ENCODE peak calls at places on chromosome 22, in eight cellular contexts. One of them, this sample, is unnamed.

GRCh38 chr22:41308544-41308947 is 7.2 kb downstream of the ZC3H7B start:
- DNase-seq in NCI-H1092: no peak
- DNase-seq in stomach: no peak
- DNase-seq in NCI-H460: no peak
- DNase-seq in hypothalamus: no peak
- DNase-seq in heart right ventricle: no peak
- DNase-seq in mucosa of gallbladder: no peak
- DNase-seq in cardiac muscle cell: no peak
- DNase-seq in this sample: no peak

GRCh38 chr22:50469377-50470305 is 5.2 kb downstream of the SBF1 start:
- DNase-seq in NCI-H1092: no peak
- DNase-seq in stomach: peak; percentile 83
- DNase-seq in NCI-H460: no peak
- DNase-seq in hypothalamus: no peak
- DNase-seq in heart right ventricle: no peak
- DNase-seq in mucosa of gallbladder: peak; percentile 87
- DNase-seq in cardiac muscle cell: no peak
- DNase-seq in this sample: peak; percentile 88

GRCh38 chr22:22407061-22407460 is 101.5 kb downstream of the ZNF280B start:
- DNase-seq in NCI-H1092: no peak
- DNase-seq in stomach: no peak
- DNase-seq in NCI-H460: no peak
- DNase-seq in hypothalamus: no peak
- DNase-seq in heart right ventricle: no peak
- DNase-seq in mucosa of gallbladder: no peak
- DNase-seq in cardiac muscle cell: no peak
- DNase-seq in this sample: no peak

GRCh38 chr22:47621253-47621652 is 858.8 kb downstream of the TBC1D22A start:
- DNase-seq in NCI-H1092: no peak
- DNase-seq in stomach: no peak
- DNase-seq in NCI-H460: no peak
- DNase-seq in hypothalamus: no peak
- DNase-seq in heart right ventricle: no peak
- DNase-seq in mucosa of gallbladder: no peak
- DNase-seq in cardiac muscle cell: no peak
- DNase-seq in this sample: no peak

GRCh38 chr22:44311855-44312170 is 938 bp downstream of the SHISAL1 start:
- DNase-seq in NCI-H1092: no peak
- DNase-seq in stomach: no peak
- DNase-seq in NCI-H460: no peak
- DNase-seq in hypothalamus: no peak
- DNase-seq in heart right ventricle: no peak
- DNase-seq in mucosa of gallbladder: no peak
- DNase-seq in cardiac muscle cell: no peak
- DNase-seq in this sample: no peak

GRCh38 chr22:31451709-31452571 is 37.7 kb downstream of the EIF4ENIF1 start:
- DNase-seq in NCI-H1092: no peak
- DNase-seq in stomach: no peak
- DNase-seq in NCI-H460: peak; percentile 33
- DNase-seq in hypothalamus: no peak
- DNase-seq in heart right ventricle: no peak
- DNase-seq in mucosa of gallbladder: no peak
- DNase-seq in cardiac muscle cell: peak; percentile 54
- DNase-seq in this sample: no peak

GRCh38 chr22:44678980-44679647 is 22.9 kb upstream of the PRR5 start:
- DNase-seq in NCI-H1092: no peak
- DNase-seq in stomach: no peak
- DNase-seq in NCI-H460: no peak
- DNase-seq in hypothalamus: no peak
- DNase-seq in heart right ventricle: no peak
- DNase-seq in mucosa of gallbladder: no peak
- DNase-seq in cardiac muscle cell: no peak
- DNase-seq in this sample: no peak

GRCh38 chr22:19815823-19816290 is 38.8 kb downstream of the GNB1L start:
- DNase-seq in NCI-H1092: no peak
- DNase-seq in stomach: peak; percentile 16
- DNase-seq in NCI-H460: no peak
- DNase-seq in hypothalamus: no peak
- DNase-seq in heart right ventricle: no peak
- DNase-seq in mucosa of gallbladder: peak; percentile 5
- DNase-seq in cardiac muscle cell: no peak
- DNase-seq in this sample: no peak

GRCh38 chr22:46931414-46931813 is 169.0 kb downstream of the TBC1D22A start:
- DNase-seq in NCI-H1092: no peak
- DNase-seq in stomach: no peak
- DNase-seq in NCI-H460: no peak
- DNase-seq in hypothalamus: no peak
- DNase-seq in heart right ventricle: no peak
- DNase-seq in mucosa of gallbladder: no peak
- DNase-seq in cardiac muscle cell: no peak
- DNase-seq in this sample: no peak

GRCh38 chr22:48748113-48748859 is 1079.4 kb downstream of the BRD1 start:
- DNase-seq in NCI-H1092: no peak
- DNase-seq in stomach: peak; percentile 20
- DNase-seq in NCI-H460: no peak
- DNase-seq in hypothalamus: no peak
- DNase-seq in heart right ventricle: no peak
- DNase-seq in mucosa of gallbladder: no peak
- DNase-seq in cardiac muscle cell: no peak
- DNase-seq in this sample: no peak

GRCh38 chr22:24338701-24339451 is 68.2 kb downstream of the SPECC1L start:
- DNase-seq in NCI-H1092: no peak
- DNase-seq in stomach: no peak
- DNase-seq in NCI-H460: no peak
- DNase-seq in hypothalamus: no peak
- DNase-seq in heart right ventricle: peak; percentile 24
- DNase-seq in mucosa of gallbladder: no peak
- DNase-seq in cardiac muscle cell: peak; percentile 18
- DNase-seq in this sample: no peak

GRCh38 chr22:27580311-27580897 is 221.2 kb downstream of the MN1 start:
- DNase-seq in NCI-H1092: no peak
- DNase-seq in stomach: no peak
- DNase-seq in NCI-H460: peak; percentile 1
- DNase-seq in hypothalamus: no peak
- DNase-seq in heart right ventricle: no peak
- DNase-seq in mucosa of gallbladder: no peak
- DNase-seq in cardiac muscle cell: no peak
- DNase-seq in this sample: no peak

GRCh38 chr22:48152154-48152775 is 1389.8 kb downstream of the TBC1D22A start:
- DNase-seq in NCI-H1092: no peak
- DNase-seq in stomach: no peak
- DNase-seq in NCI-H460: no peak
- DNase-seq in hypothalamus: no peak
- DNase-seq in heart right ventricle: no peak
- DNase-seq in mucosa of gallbladder: no peak
- DNase-seq in cardiac muscle cell: no peak
- DNase-seq in this sample: no peak

GRCh38 chr22:24953294-24954113 is 988 bp downstream of the KIAA1671 start:
- DNase-seq in NCI-H1092: no peak
- DNase-seq in stomach: peak; percentile 64
- DNase-seq in NCI-H460: no peak
- DNase-seq in hypothalamus: no peak
- DNase-seq in heart right ventricle: peak; percentile 50
- DNase-seq in mucosa of gallbladder: no peak
- DNase-seq in cardiac muscle cell: peak; percentile 50
- DNase-seq in this sample: no peak

GRCh38 chr22:29766632-29767288 is at the start of gene ZMAT5:
- DNase-seq in NCI-H1092: peak; percentile 96
- DNase-seq in stomach: peak; percentile 97
- DNase-seq in NCI-H460: peak; percentile 94
- DNase-seq in hypothalamus: peak; percentile 56
- DNase-seq in heart right ventricle: peak; percentile 95
- DNase-seq in mucosa of gallbladder: peak; percentile 96
- DNase-seq in cardiac muscle cell: peak; percentile 98
- DNase-seq in this sample: peak; percentile 79

GRCh38 chr22:36775589-36775965 is 342 bp downstream of the IFT27 start:
- DNase-seq in NCI-H1092: peak; percentile 5
- DNase-seq in stomach: peak; percentile 44
- DNase-seq in NCI-H460: no peak
- DNase-seq in hypothalamus: peak; percentile 29
- DNase-seq in heart right ventricle: peak; percentile 18
- DNase-seq in mucosa of gallbladder: peak; percentile 16
- DNase-seq in cardiac muscle cell: peak; percentile 49
- DNase-seq in this sample: peak; percentile 23

GRCh38 chr22:24834845-24835570 is 29.0 kb downstream of the SGSM1 start:
- DNase-seq in NCI-H1092: peak; percentile 58
- DNase-seq in stomach: no peak
- DNase-seq in NCI-H460: no peak
- DNase-seq in hypothalamus: no peak
- DNase-seq in heart right ventricle: no peak
- DNase-seq in mucosa of gallbladder: peak; percentile 26
- DNase-seq in cardiac muscle cell: no peak
- DNase-seq in this sample: no peak

GRCh38 chr22:20436309-20437252 is 1.0 kb downstream of the SCARF2 start:
- DNase-seq in NCI-H1092: no peak
- DNase-seq in stomach: no peak
- DNase-seq in NCI-H460: no peak
- DNase-seq in hypothalamus: no peak
- DNase-seq in heart right ventricle: no peak
- DNase-seq in mucosa of gallbladder: no peak
- DNase-seq in cardiac muscle cell: peak; percentile 74
- DNase-seq in this sample: no peak

GRCh38 chr22:40147388-40148176 is 30.1 kb upstream of the TNRC6B start:
- DNase-seq in NCI-H1092: no peak
- DNase-seq in stomach: no peak
- DNase-seq in NCI-H460: no peak
- DNase-seq in hypothalamus: no peak
- DNase-seq in heart right ventricle: no peak
- DNase-seq in mucosa of gallbladder: no peak
- DNase-seq in cardiac muscle cell: no peak
- DNase-seq in this sample: no peak

GRCh38 chr22:32824531-32825315 is 23.2 kb downstream of the TIMP3 start:
- DNase-seq in NCI-H1092: no peak
- DNase-seq in stomach: no peak
- DNase-seq in NCI-H460: no peak
- DNase-seq in hypothalamus: no peak
- DNase-seq in heart right ventricle: no peak
- DNase-seq in mucosa of gallbladder: no peak
- DNase-seq in cardiac muscle cell: no peak
- DNase-seq in this sample: no peak

GRCh38 chr22:44129614-44129976 is 51.1 kb upstream of the PARVG start:
- DNase-seq in NCI-H1092: no peak
- DNase-seq in stomach: no peak
- DNase-seq in NCI-H460: no peak
- DNase-seq in hypothalamus: no peak
- DNase-seq in heart right ventricle: no peak
- DNase-seq in mucosa of gallbladder: no peak
- DNase-seq in cardiac muscle cell: no peak
- DNase-seq in this sample: no peak

GRCh38 chr22:35399114-35399677 is 744 bp upstream of the MCM5 start:
- DNase-seq in NCI-H1092: no peak
- DNase-seq in stomach: no peak
- DNase-seq in NCI-H460: no peak
- DNase-seq in hypothalamus: no peak
- DNase-seq in heart right ventricle: no peak
- DNase-seq in mucosa of gallbladder: no peak
- DNase-seq in cardiac muscle cell: no peak
- DNase-seq in this sample: no peak

GRCh38 chr22:26295583-26296126 is 126.4 kb downstream of the SEZ6L start:
- DNase-seq in NCI-H1092: no peak
- DNase-seq in stomach: no peak
- DNase-seq in NCI-H460: peak; percentile 55
- DNase-seq in hypothalamus: no peak
- DNase-seq in heart right ventricle: no peak
- DNase-seq in mucosa of gallbladder: no peak
- DNase-seq in cardiac muscle cell: no peak
- DNase-seq in this sample: no peak

GRCh38 chr22:50088096-50088495 is 1.7 kb upstream of the MOV10L1 start:
- DNase-seq in NCI-H1092: no peak
- DNase-seq in stomach: no peak
- DNase-seq in NCI-H460: no peak
- DNase-seq in hypothalamus: no peak
- DNase-seq in heart right ventricle: no peak
- DNase-seq in mucosa of gallbladder: no peak
- DNase-seq in cardiac muscle cell: no peak
- DNase-seq in this sample: no peak

GRCh38 chr22:20051927-20052308 is 28.1 kb upstream of the DGCR8 start:
- DNase-seq in NCI-H1092: no peak
- DNase-seq in stomach: no peak
- DNase-seq in NCI-H460: no peak
- DNase-seq in hypothalamus: no peak
- DNase-seq in heart right ventricle: no peak
- DNase-seq in mucosa of gallbladder: no peak
- DNase-seq in cardiac muscle cell: no peak
- DNase-seq in this sample: no peak

GRCh38 chr22:29203883-29204282 is 1.8 kb upstream of the EMID1 start:
- DNase-seq in NCI-H1092: no peak
- DNase-seq in stomach: no peak
- DNase-seq in NCI-H460: no peak
- DNase-seq in hypothalamus: no peak
- DNase-seq in heart right ventricle: no peak
- DNase-seq in mucosa of gallbladder: no peak
- DNase-seq in cardiac muscle cell: no peak
- DNase-seq in this sample: no peak

GRCh38 chr22:24483966-24484545 is 11.1 kb upstream of the UPB1 start:
- DNase-seq in NCI-H1092: no peak
- DNase-seq in stomach: no peak
- DNase-seq in NCI-H460: no peak
- DNase-seq in hypothalamus: no peak
- DNase-seq in heart right ventricle: no peak
- DNase-seq in mucosa of gallbladder: no peak
- DNase-seq in cardiac muscle cell: no peak
- DNase-seq in this sample: no peak

GRCh38 chr22:19992921-19993355 is 23.7 kb downstream of the ARVCF start:
- DNase-seq in NCI-H1092: no peak
- DNase-seq in stomach: no peak
- DNase-seq in NCI-H460: no peak
- DNase-seq in hypothalamus: no peak
- DNase-seq in heart right ventricle: no peak
- DNase-seq in mucosa of gallbladder: no peak
- DNase-seq in cardiac muscle cell: no peak
- DNase-seq in this sample: no peak

GRCh38 chr22:28815101-28815500 is 14.7 kb upstream of the XBP1 start:
- DNase-seq in NCI-H1092: no peak
- DNase-seq in stomach: no peak
- DNase-seq in NCI-H460: no peak
- DNase-seq in hypothalamus: no peak
- DNase-seq in heart right ventricle: no peak
- DNase-seq in mucosa of gallbladder: no peak
- DNase-seq in cardiac muscle cell: no peak
- DNase-seq in this sample: no peak

This sample was measured in T-helper 17 cell.